ENCODE peak calls at places on chromosomes 11 and 22, in ten cellular contexts. N, D, U, R, A, G, P, I, T and M are unnamed samples.

GRCh38 chr22:29994027-29994715 is 86.1 kb upstream of the HORMAD2 start:
- DNase-seq in N (no peak), D (no peak), U (peak; percentile 72), R (no peak), A (no peak), G (no peak), P (no peak), I (no peak), T (no peak), M (peak; percentile 96)

GRCh38 chr11:120834686-120835225 is 189.1 kb upstream of the TBCEL start:
- DNase-seq in N (peak; percentile 30), D (no peak), U (no peak), R (no peak), A (no peak), G (no peak), P (peak; percentile 16), I (no peak), T (no peak), M (no peak)

GRCh38 chr11:40722179-40722795 is 737.2 kb downstream of the LRRC4C start:
- DNase-seq in N (peak; percentile 38), D (no peak), U (no peak), R (no peak), A (no peak), G (peak; percentile 21), P (no peak), I (peak; percentile 72), T (peak; percentile 6), M (peak; percentile 11)

GRCh38 chr11:48055292-48056132 is 75.2 kb downstream of the PTPRJ start:
- DNase-seq in N (peak; percentile 17), D (no peak), U (peak; percentile 19), R (peak; percentile 71), A (no peak), G (no peak), P (peak; percentile 21), I (no peak), T (no peak), M (no peak)

GRCh38 chr11:3044004-3044403 is 13.2 kb downstream of the CARS1 start:
- DNase-seq in N (no peak), D (no peak), U (peak; percentile 34), R (no peak), A (no peak), G (peak; percentile 1), P (no peak), I (no peak), T (no peak), M (no peak)

GRCh38 chr11:44590769-44591168 is 25.3 kb downstream of the CD82 start:
- DNase-seq in N (no peak), D (no peak), U (no peak), R (no peak), A (no peak), G (no peak), P (no peak), I (no peak), T (no peak), M (no peak)

GRCh38 chr11:34576331-34576730 is 44.6 kb upstream of the EHF start:
- DNase-seq in N (no peak), D (no peak), U (no peak), R (no peak), A (no peak), G (no peak), P (no peak), I (no peak), T (no peak), M (no peak)

GRCh38 chr11:3723014-3723708 is 52.0 kb upstream of the CHRNA10 start:
- DNase-seq in N (no peak), D (peak; percentile 28), U (peak; percentile 89), R (no peak), A (no peak), G (no peak), P (no peak), I (no peak), T (no peak), M (peak; percentile 81)

GRCh38 chr11:46982797-46983452 is 46.4 kb downstream of the CSTPP1 start:
- DNase-seq in N (no peak), D (no peak), U (no peak), R (no peak), A (no peak), G (no peak), P (no peak), I (no peak), T (no peak), M (no peak)

GRCh38 chr11:94897330-94897768 is 76.0 kb downstream of the CWC15 start:
- DNase-seq in N (peak; percentile 63), D (peak; percentile 67), U (peak; percentile 40), R (peak; percentile 36), A (no peak), G (peak; percentile 77), P (peak; percentile 45), I (peak; percentile 73), T (no peak), M (no peak)

GRCh38 chr11:27088353-27088752 is 47.7 kb downstream of the BBOX1 start:
- DNase-seq in N (no peak), D (no peak), U (no peak), R (no peak), A (no peak), G (peak; percentile 13), P (no peak), I (no peak), T (no peak), M (peak; percentile 51)

GRCh38 chr11:65575568-65576231 is at the start of gene EHBP1L1:
- DNase-seq in N (peak; percentile 77), D (peak; percentile 61), U (no peak), R (peak; percentile 83), A (no peak), G (no peak), P (no peak), I (no peak), T (peak; percentile 92), M (no peak)

GRCh38 chr22:22753526-22754267 is 109.3 kb downstream of the GGTLC2 start:
- DNase-seq in N (peak; percentile 73), D (no peak), U (no peak), R (peak; percentile 86), A (no peak), G (peak; percentile 41), P (peak; percentile 21), I (peak; percentile 82), T (peak; percentile 76), M (no peak)

GRCh38 chr11:68890490-68891231 is 13.0 kb downstream of the MRPL21 start:
- DNase-seq in N (no peak), D (peak; percentile 73), U (peak; percentile 85), R (no peak), A (no peak), G (peak; percentile 81), P (no peak), I (no peak), T (no peak), M (no peak)

GRCh38 chr22:39242809-39243442 is 1.9 kb downstream of the PDGFB start:
- DNase-seq in N (no peak), D (no peak), U (no peak), R (no peak), A (peak; percentile 13), G (no peak), P (no peak), I (peak; percentile 86), T (no peak), M (peak; percentile 54)

GRCh38 chr11:118916842-118917388 is 8.8 kb downstream of the BCL9L start:
- DNase-seq in N (peak; percentile 47), D (peak; percentile 83), U (peak; percentile 61), R (no peak), A (no peak), G (no peak), P (no peak), I (no peak), T (no peak), M (no peak)

GRCh38 chr22:22858559-22858937 is 29.1 kb upstream of the IGLL5 start:
- DNase-seq in N (no peak), D (no peak), U (no peak), R (no peak), A (no peak), G (no peak), P (no peak), I (no peak), T (no peak), M (no peak)

GRCh38 chr11:117171648-117172051 is 6.9 kb upstream of the SIDT2 start:
- DNase-seq in N (no peak), D (no peak), U (no peak), R (no peak), A (no peak), G (no peak), P (no peak), I (no peak), T (no peak), M (no peak)

GRCh38 chr11:114163231-114163631 is 103.7 kb downstream of the ZBTB16 start:
- DNase-seq in N (no peak), D (peak; percentile 91), U (peak; percentile 86), R (no peak), A (peak; percentile 76), G (no peak), P (no peak), I (no peak), T (no peak), M (peak; percentile 77)

GRCh38 chr11:21897203-21897602 is 295.7 kb upstream of the ANO5 start:
- DNase-seq in N (no peak), D (no peak), U (no peak), R (no peak), A (no peak), G (no peak), P (peak; percentile 64), I (no peak), T (no peak), M (no peak)

GRCh38 chr11:33801821-33802413 is 27.6 kb upstream of the FBXO3 start:
- DNase-seq in N (peak; percentile 31), D (no peak), U (no peak), R (no peak), A (peak; percentile 54), G (no peak), P (peak; percentile 71), I (no peak), T (no peak), M (no peak)